ENCODE peak calls at places on chromosomes 12 and 14, in four cellular contexts. G, D, M and R are unnamed samples.

GRCh38 chr12:102958073-102958829 is 777 bp downstream of the ASCL1 start:
- DNase-seq in G (peak; percentile 88), D (peak; percentile 47), M (peak; percentile 33), R (peak; percentile 27)

GRCh38 chr12:124586756-124587155 is 19.3 kb upstream of the NCOR2 start:
- DNase-seq in G (no peak), D (no peak), M (no peak), R (no peak)

GRCh38 chr12:116076399-116076798 is 201.1 kb downstream of the MED13L start:
- DNase-seq in G (no peak), D (no peak), M (no peak), R (no peak)

GRCh38 chr14:100747021-100747586 is 20.4 kb downstream of the DLK1 start:
- DNase-seq in G (no peak), D (no peak), M (peak; percentile 87), R (peak; percentile 84)

GRCh38 chr12:6074979-6075585 is 49.4 kb downstream of the VWF start:
- DNase-seq in G (no peak), D (no peak), M (peak; percentile 41), R (no peak)

GRCh38 chr14:102248121-102248520 is 56.8 kb downstream of the MOK start:
- DNase-seq in G (no peak), D (peak; percentile 29), M (no peak), R (no peak)

GRCh38 chr12:1918875-1919236 is 404 bp upstream of the CACNA2D4 start:
- DNase-seq in G (no peak), D (no peak), M (no peak), R (no peak)

GRCh38 chr14:101819251-101819990 is 57.9 kb downstream of the PPP2R5C start:
- DNase-seq in G (no peak), D (no peak), M (no peak), R (no peak)

GRCh38 chr12:95996034-95996658 is at the start of gene HAL:
- DNase-seq in G (no peak), D (no peak), M (peak; percentile 26), R (no peak)

GRCh38 chr12:68290126-68290525 is 36.7 kb upstream of the IL22 start:
- DNase-seq in G (peak; percentile 90), D (no peak), M (no peak), R (peak; percentile 52)

GRCh38 chr12:79935624-79936040 is 735 bp upstream of the PPP1R12A start:
- DNase-seq in G (peak; percentile 70), D (peak; percentile 44), M (peak; percentile 37), R (peak; percentile 67)

GRCh38 chr12:111173391-111174282 is 195.3 kb downstream of the PHETA1 start:
- DNase-seq in G (no peak), D (no peak), M (no peak), R (no peak)

GRCh38 chr12:100995201-100995600 is 200.6 kb downstream of the ANO4 start:
- DNase-seq in G (peak; percentile 39), D (no peak), M (peak; percentile 36), R (peak; percentile 23)

GRCh38 chr14:22627506-22628263 is 16.5 kb downstream of the OR6J1 start:
- DNase-seq in G (no peak), D (no peak), M (no peak), R (no peak)

GRCh38 chr12:9043766-9044165 is 54.4 kb downstream of the KLRG1 start:
- DNase-seq in G (no peak), D (no peak), M (no peak), R (no peak)

GRCh38 chr12:12107678-12108077 is 36.9 kb downstream of the BCL2L14 start:
- DNase-seq in G (no peak), D (no peak), M (no peak), R (no peak)

GRCh38 chr12:22856120-22856699 is 231.2 kb downstream of the ETNK1 start:
- DNase-seq in G (peak; percentile 9), D (peak; percentile 47), M (peak; percentile 56), R (peak; percentile 53)

GRCh38 chr14:52848626-52849025 is 57.2 kb upstream of the GNPNAT1 start:
- DNase-seq in G (no peak), D (no peak), M (no peak), R (peak; percentile 61)

GRCh38 chr14:101454229-101454628 is 107.1 kb upstream of the DIO3 start:
- DNase-seq in G (no peak), D (no peak), M (no peak), R (no peak)

GRCh38 chr12:124609041-124609984 is 41.9 kb upstream of the NCOR2 start:
- DNase-seq in G (peak; percentile 87), D (no peak), M (peak; percentile 65), R (peak; percentile 85)

GRCh38 chr12:108326254-108326750 is 12.8 kb downstream of the CMKLR1 start:
- DNase-seq in G (no peak), D (no peak), M (no peak), R (no peak)

GRCh38 chr14:68157971-68158371 is 338.4 kb downstream of the RAD51B start:
- DNase-seq in G (no peak), D (no peak), M (peak; percentile 31), R (peak; percentile 42)

GRCh38 chr12:114944736-114945135 is 260.8 kb upstream of the TBX3 start:
- DNase-seq in G (no peak), D (no peak), M (no peak), R (no peak)

GRCh38 chr12:120453977-120454376 is 7.7 kb downstream of the GATC start:
- DNase-seq in G (peak; percentile 52), D (peak; percentile 21), M (peak; percentile 26), R (peak; percentile 20)

GRCh38 chr14:38143651-38144505 is 63.8 kb upstream of the SSTR1 start:
- DNase-seq in G (no peak), D (no peak), M (peak; percentile 66), R (peak; percentile 72)

GRCh38 chr12:96230646-96231045 is 36.5 kb downstream of the ELK3 start:
- DNase-seq in G (no peak), D (no peak), M (no peak), R (no peak)

GRCh38 chr14:68391292-68392014 is 401.4 kb downstream of the ZFP36L1 start:
- DNase-seq in G (no peak), D (no peak), M (peak; percentile 89), R (peak; percentile 90)

GRCh38 chr12:80622271-80622670 is 85.2 kb upstream of the MYF6 start:
- DNase-seq in G (peak; percentile 12), D (no peak), M (no peak), R (peak; percentile 34)

GRCh38 chr14:72419226-72419625 is 474.7 kb downstream of the DPF3 start:
- DNase-seq in G (no peak), D (no peak), M (no peak), R (no peak)

GRCh38 chr14:94665121-94665520 is 52.9 kb downstream of the SERPINA3 start:
- DNase-seq in G (no peak), D (no peak), M (peak; percentile 53), R (peak; percentile 86)

GRCh38 chr14:90553298-90553920 is 156.6 kb downstream of the CALM1 start:
- DNase-seq in G (no peak), D (no peak), M (no peak), R (no peak)

GRCh38 chr14:90553921-90554336 is 157.1 kb downstream of the CALM1 start:
- DNase-seq in G (no peak), D (no peak), M (no peak), R (no peak)

GRCh38 chr14:90552465-90553297 is 155.9 kb downstream of the CALM1 start:
- DNase-seq in G (no peak), D (no peak), M (no peak), R (no peak)

GRCh38 chr14:90555126-90556049 is 158.6 kb downstream of the CALM1 start:
- DNase-seq in G (no peak), D (no peak), M (no peak), R (no peak)

DNA sequence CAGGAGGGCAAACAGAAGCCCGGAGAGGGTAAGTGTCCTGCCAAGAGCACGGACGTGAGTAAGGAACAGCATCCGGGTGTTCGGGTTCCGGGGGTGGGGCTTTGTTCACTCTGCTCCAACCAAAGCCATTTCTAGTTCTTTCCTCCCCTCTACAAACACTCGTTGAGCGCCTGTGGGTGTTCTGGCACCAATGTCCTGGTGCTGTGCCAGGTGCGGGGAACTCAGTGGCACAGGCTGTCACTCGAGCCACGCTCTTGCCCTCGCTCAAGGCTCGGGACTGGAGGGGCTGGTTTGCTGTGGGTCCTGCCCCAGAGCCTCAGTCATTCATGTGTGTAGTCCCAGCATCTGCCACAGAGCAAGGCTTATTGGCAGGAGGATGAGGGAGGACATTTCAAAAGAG is 157.5 kb downstream of the CALM1 start:
- DNase-seq in G (no peak), D (no peak), M (no peak), R (no peak)
- H3K4me3 ChIP-seq in G (no peak overlapping the region), D (no peak overlapping the region), M (no peak overlapping the region), R (no peak overlapping the region)

GRCh38 chr12:31494455-31494854 is 96.5 kb downstream of the DENND5B start:
- DNase-seq in G (no peak), D (no peak), M (no peak), R (no peak)

GRCh38 chr12:31488737-31489338 is 102.1 kb downstream of the DENND5B start:
- DNase-seq in G (no peak), D (no peak), M (no peak), R (no peak)

GRCh38 chr12:31491395-31491794 is 99.5 kb downstream of the DENND5B start:
- DNase-seq in G (no peak), D (no peak), M (no peak), R (no peak)

GRCh38 chr12:31492599-31493196 is 98.2 kb downstream of the DENND5B start:
- DNase-seq in G (no peak), D (no peak), M (no peak), R (no peak)

DNA sequence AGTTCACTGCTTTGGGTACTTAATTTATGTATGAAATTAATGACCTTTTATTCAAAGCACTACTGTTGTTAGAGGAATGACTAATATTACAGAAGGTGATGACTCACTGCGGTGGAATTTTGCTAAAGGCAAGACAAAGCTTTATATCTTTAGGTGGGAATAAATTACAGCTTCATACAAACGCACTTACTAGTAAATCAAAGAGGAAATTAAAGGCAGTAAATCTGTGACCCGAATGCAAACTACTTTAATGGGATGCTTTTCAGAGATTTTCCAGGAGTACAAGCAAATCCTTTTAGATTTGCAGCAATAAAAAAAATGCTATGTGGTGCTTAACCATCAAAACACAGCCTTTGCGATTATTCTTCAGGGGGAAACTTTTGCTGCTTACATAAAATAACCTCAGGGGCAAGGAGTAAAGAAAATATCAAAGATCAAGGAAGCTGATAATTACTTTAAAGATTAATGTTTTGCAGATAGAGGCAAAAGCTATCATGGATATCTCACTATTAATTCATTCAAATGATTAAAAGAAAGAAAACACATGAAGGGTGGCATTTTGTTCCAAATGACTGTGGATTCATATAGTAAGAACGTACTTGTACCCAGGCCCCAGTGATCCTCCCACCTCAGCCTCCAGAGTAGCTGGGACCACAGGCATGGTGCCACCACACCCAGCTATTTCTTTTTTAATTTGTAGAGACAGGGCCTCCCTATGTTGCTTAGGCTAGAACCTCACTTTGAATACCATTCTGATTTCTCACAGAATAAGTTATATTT is 98.9 kb downstream of the DENND5B start:
- DNase-seq in G (no peak), D (no peak), M (peak; percentile 83), R (peak; percentile 88)
- H3K4me3 ChIP-seq in G (no peak overlapping the region), D (no peak overlapping the region), M (no peak overlapping the region), R (no peak overlapping the region)

DNA sequence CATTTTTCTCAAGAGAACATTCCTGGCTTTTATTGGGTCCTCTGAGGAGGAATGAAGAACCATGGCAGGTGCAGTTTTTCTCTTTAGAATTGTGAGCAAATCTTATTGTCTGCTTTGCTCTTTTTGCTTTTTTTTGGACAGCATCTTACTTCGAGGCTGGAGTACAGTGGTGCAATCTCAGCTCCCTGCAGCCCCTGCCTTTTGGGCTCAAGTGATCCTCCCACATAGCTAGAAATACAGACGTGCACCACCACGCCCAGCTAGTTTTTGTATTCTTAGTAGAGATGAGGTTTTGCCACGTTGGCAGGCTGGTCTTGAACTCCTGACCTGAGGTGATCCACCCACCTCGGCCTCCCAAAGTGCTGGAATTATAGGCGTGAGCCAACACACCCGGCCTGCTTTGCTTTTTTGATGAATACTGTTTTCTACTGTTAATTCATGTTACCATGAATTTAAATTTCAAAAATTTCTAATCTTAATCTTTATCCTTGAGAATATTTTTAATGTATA is 71.5 kb downstream of the POLR3B start:
- DNase-seq in G (no peak), D (no peak), M (peak; percentile 42), R (no peak)
- H3K4me3 ChIP-seq in G (no peak overlapping the region), D (no peak overlapping the region), M (no peak overlapping the region), R (no peak overlapping the region)

GRCh38 chr12:113208041-113208934 is 13.0 kb upstream of the TPCN1 start:
- DNase-seq in G (peak; percentile 98), D (no peak), M (peak; percentile 57), R (peak; percentile 34)
- H3K4me3 ChIP-seq in G (peak overlapping the region; percentile 23), D (no peak overlapping the region), M (no peak overlapping the region), R (no peak overlapping the region)